ENCODE peak calls at places on chromosomes 13 and 19, in eight cellular contexts. U is mesothelial cell of epicardium, C is D341Med, E is NCI-H446 treated with DMSO at 0.1 percent for 48 hours, I is epithelial cell of prostate, X is T-helper 2 cell, M is uterus, L is GM06990. B is an unnamed sample.

GRCh38 chr19:45885556-45886426 is at the start of gene IRF2BP1:
- DNase-seq in U (peak), C (peak), E (peak), I (peak), X (peak), M (peak), L (peak), B (no peak)

GRCh38 chr19:38650180-38650775 is 2.8 kb downstream of the ACTN4 start:
- DNase-seq in U (no peak), C (no peak), E (peak), I (no peak), X (no peak), M (no peak), L (no peak), B (no peak)

GRCh38 chr19:54179921-54180452 is 7.0 kb upstream of the TMC4 start:
- DNase-seq in U (no peak), C (no peak), E (no peak), I (no peak), X (no peak), M (no peak), L (no peak), B (peak)

GRCh38 chr19:32322541-32322940 is 22.9 kb upstream of the ZNF507 start:
- DNase-seq in U (no peak), C (no peak), E (no peak), I (no peak), X (no peak), M (no peak), L (no peak), B (no peak)

GRCh38 chr13:29545988-29546387 is 49.5 kb downstream of the SLC7A1 start:
- DNase-seq in U (no peak), C (no peak), E (no peak), I (no peak), X (no peak), M (no peak), L (no peak), B (no peak)

GRCh38 chr13:113972451-113973217 is 1.2 kb downstream of the C13orf46 start:
- DNase-seq in U (peak), C (no peak), E (no peak), I (no peak), X (no peak), M (no peak), L (no peak), B (no peak)

GRCh38 chr13:102399791-102400618 is 1.8 kb downstream of the FGF14 start:
- DNase-seq in U (no peak), C (peak), E (no peak), I (no peak), X (no peak), M (peak), L (peak), B (no peak)

GRCh38 chr19:29526730-29527499 is 1.1 kb downstream of the VSTM2B start:
- DNase-seq in U (no peak), C (peak), E (no peak), I (no peak), X (no peak), M (no peak), L (peak), B (no peak)

GRCh38 chr19:48325265-48325910 is at the start of gene EMP3:
- DNase-seq in U (peak), C (no peak), E (no peak), I (no peak), X (peak), M (peak), L (peak), B (no peak)

GRCh38 chr13:23547000-23547590 is 23.1 kb upstream of the TNFRSF19 start:
- DNase-seq in U (no peak), C (no peak), E (no peak), I (no peak), X (no peak), M (peak), L (no peak), B (no peak)

B was measured in iPS DF 19.7.